ENCODE peak calls at places on chromosomes 7 and 10, in nine cellular contexts. N, B, C, A, Z, K, S, T and U are unnamed samples.

GRCh38 chr7:139355320-139355719 is 4.4 kb upstream of the LUC7L2 start:
- DNase-seq in N (no peak), B (no peak), C (peak), A (no peak), Z (peak), K (no peak), S (no peak), T (no peak), U (peak)

GRCh38 chr7:5143935-5144903 is 45.8 kb upstream of the WIPI2 start:
- DNase-seq in N (peak), B (no peak), C (peak), A (peak), Z (peak), K (no peak), S (no peak), T (peak), U (peak)

GRCh38 chr10:102710604-102711003 is 3.6 kb downstream of the ARL3 start:
- DNase-seq in N (no peak), B (no peak), C (peak), A (no peak), Z (peak), K (no peak), S (no peak), T (peak), U (peak)

GRCh38 chr10:25038303-25038702 is 21.9 kb downstream of the THNSL1 start:
- DNase-seq in N (no peak), B (no peak), C (no peak), A (no peak), Z (no peak), K (no peak), S (no peak), T (no peak), U (no peak)

GRCh38 chr10:132929953-132930640 is 12.3 kb downstream of the CFAP46 start:
- DNase-seq in N (no peak), B (no peak), C (no peak), A (no peak), Z (no peak), K (no peak), S (no peak), T (no peak), U (no peak)

GRCh38 chr10:73414230-73414981 is 548 bp upstream of the ANXA7 start:
- DNase-seq in N (no peak), B (no peak), C (no peak), A (peak), Z (no peak), K (no peak), S (no peak), T (no peak), U (peak)

GRCh38 chr10:62815373-62816111 is 624 bp downstream of the EGR2 start:
- DNase-seq in N (no peak), B (no peak), C (no peak), A (no peak), Z (peak), K (no peak), S (no peak), T (no peak), U (peak)

GRCh38 chr10:122688293-122688989 is 11.2 kb downstream of the C10orf120 start:
- DNase-seq in N (no peak), B (no peak), C (peak), A (no peak), Z (no peak), K (no peak), S (peak), T (no peak), U (peak)

GRCh38 chr10:30219977-30220751 is 128.9 kb downstream of the MTPAP start:
- DNase-seq in N (no peak), B (no peak), C (peak), A (no peak), Z (no peak), K (no peak), S (peak), T (peak), U (peak)

GRCh38 chr7:69232445-69233376 is 365.6 kb upstream of the AUTS2 start:
- DNase-seq in N (peak), B (no peak), C (no peak), A (no peak), Z (no peak), K (no peak), S (no peak), T (no peak), U (no peak)

GRCh38 chr7:31107106-31108090 is 55.3 kb downstream of the ADCYAP1R1 start:
- DNase-seq in N (no peak), B (no peak), C (no peak), A (no peak), Z (no peak), K (no peak), S (no peak), T (no peak), U (no peak)

DNA sequence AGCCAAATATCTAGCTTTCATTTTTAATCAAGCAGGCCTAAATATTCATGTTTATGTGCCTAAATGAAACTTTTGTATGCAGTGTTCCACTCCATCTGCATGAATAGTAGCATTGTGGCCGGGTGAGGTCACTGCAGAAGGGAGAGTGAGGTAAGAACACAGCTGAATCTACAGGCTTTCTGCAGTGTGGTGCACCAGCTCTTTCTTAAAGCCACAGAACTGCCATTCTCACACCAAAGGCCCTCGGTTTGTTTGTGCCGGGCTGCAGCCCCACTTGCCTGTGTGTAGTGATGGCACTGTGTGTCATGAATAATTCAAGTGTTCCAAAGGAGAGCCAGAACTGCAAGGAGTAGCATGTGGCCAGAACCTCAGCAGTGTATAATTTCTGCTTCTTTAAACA is 204.1 kb downstream of the TRIL start:
- DNase-seq in N (no peak), B (no peak), C (peak), A (no peak), Z (peak), K (no peak), S (peak), T (peak), U (peak)
- TF ChIP-seq CTCF in N (no peak), B (no peak), C (peak), A (peak), Z (peak), K (no peak), S (no peak), T (no peak), U (peak)

DNA sequence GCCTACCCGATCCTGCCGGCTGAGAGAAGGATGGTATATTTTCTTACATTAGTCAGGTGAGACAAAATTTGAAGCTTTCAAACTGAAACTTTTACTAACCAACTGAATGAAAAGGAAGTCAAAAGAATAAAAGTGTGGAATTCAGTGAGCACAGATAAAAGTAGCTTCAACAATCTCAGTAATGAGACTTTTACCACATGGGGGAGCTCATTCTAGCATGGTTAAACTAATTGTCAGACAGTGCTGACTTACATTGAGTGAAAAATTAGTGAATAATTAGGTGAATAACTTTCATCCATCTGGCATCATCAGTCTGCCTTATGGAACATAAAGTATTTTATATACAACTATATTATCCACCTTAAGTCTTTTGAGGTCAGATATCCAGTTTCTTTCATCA is 8.4 kb downstream of the FAM237B start:
- DNase-seq in N (no peak), B (no peak), C (peak), A (no peak), Z (peak), K (no peak), S (no peak), T (no peak), U (peak)
- TF ChIP-seq CTCF in N (no peak), B (no peak), C (peak), A (no peak), Z (peak), K (peak), S (no peak), T (peak), U (peak)

GRCh38 chr10:84534168-84534567 is 205.8 kb downstream of the CCSER2 start:
- DNase-seq in N (peak), B (no peak), C (no peak), A (no peak), Z (no peak), K (no peak), S (no peak), T (no peak), U (no peak)
- TF ChIP-seq CTCF in N (no peak), B (no peak), C (peak), A (no peak), Z (peak), K (peak), S (no peak), T (peak), U (peak)

GRCh38 chr10:7410800-7411670 is at the start of gene SFMBT2:
- DNase-seq in N (peak), B (peak), C (peak), A (peak), Z (peak), K (no peak), S (peak), T (peak), U (peak)
- TF ChIP-seq CTCF in N (no peak), B (no peak), C (peak), A (no peak), Z (no peak), K (no peak), S (no peak), T (peak), U (peak)

DNA sequence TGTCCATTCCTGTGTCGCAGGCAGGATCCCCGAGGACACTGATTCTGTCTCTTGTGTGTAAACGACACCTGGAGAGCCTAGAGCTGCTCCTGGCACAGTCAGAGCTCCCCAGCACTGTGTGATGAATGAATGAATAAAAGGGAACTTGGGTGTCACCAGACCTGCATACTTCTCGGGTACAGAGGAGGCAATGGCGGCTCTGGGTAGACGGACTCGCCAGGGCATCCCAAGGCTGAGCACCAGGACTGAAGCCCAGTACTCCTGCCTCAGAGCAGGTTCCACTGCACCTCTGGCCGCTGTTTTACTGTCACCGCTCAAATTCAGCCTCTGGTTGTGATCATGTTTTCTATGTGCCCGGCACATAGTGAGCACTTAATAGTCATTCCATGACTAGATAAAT is 255.8 kb downstream of the GLRX3 start:
- DNase-seq in N (no peak), B (no peak), C (no peak), A (no peak), Z (no peak), K (no peak), S (no peak), T (no peak), U (no peak)
- TF ChIP-seq CTCF in N (no peak), B (no peak), C (no peak), A (no peak), Z (no peak), K (no peak), S (no peak), T (no peak), U (no peak)

GRCh38 chr10:72319416-72320254 is 35.1 kb downstream of the DNAJB12 start:
- DNase-seq in N (peak), B (peak), C (peak), A (peak), Z (peak), K (no peak), S (peak), T (peak), U (peak)
- TF ChIP-seq CTCF in N (no peak), B (peak), C (no peak), A (no peak), Z (no peak), K (no peak), S (no peak), T (no peak), U (no peak)

GRCh38 chr7:35035511-35035921 is 1.8 kb downstream of the DPY19L1 start:
- DNase-seq in N (no peak), B (no peak), C (peak), A (peak), Z (peak), K (peak), S (no peak), T (peak), U (peak)
- TF ChIP-seq CTCF in N (no peak), B (no peak), C (peak), A (no peak), Z (no peak), K (peak), S (no peak), T (peak), U (peak)

GRCh38 chr10:70542565-70542938 is 60.0 kb downstream of the PRF1 start:
- DNase-seq in N (no peak), B (no peak), C (peak), A (no peak), Z (peak), K (no peak), S (no peak), T (peak), U (peak)
- TF ChIP-seq CTCF in N (no peak), B (peak), C (peak), A (no peak), Z (peak), K (peak), S (no peak), T (peak), U (peak)

DNA sequence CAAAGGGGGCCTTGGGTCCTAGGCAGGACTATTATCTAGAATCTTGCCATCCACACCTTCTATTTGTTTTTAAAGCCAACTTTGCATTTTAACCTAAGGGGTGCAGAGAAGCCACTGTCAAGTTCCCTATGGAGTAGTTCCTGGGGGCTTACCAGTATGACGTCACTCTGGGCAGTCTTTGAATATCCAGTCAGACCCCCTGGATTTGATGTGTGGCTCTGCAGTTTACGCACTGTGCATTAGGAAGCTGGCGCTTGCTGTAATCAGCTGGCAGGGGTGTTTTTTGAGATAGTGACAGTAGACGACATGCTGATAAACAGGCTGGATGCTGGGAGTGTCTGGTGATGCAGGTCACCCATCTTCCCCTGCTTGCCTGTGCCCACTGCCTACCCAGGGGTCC is 892.7 kb upstream of the ZNF722 start:
- DNase-seq in N (no peak), B (no peak), C (no peak), A (no peak), Z (no peak), K (no peak), S (no peak), T (no peak), U (no peak)
- TF ChIP-seq CTCF in N (no peak), B (no peak), C (no peak), A (no peak), Z (no peak), K (no peak), S (no peak), T (no peak), U (no peak)